ENCODE peak calls at places on chromosome 5, in five cellular contexts. L is activated effector memory CD4-positive, alpha-beta T cell treated with Interleukin-2 at 50 U/mL for 16 hours; X is stimulated activated CD8-positive, alpha-beta memory T cell treated with anti-CD3 and anti-CD28 coated beads, Interleukin-12 subunit alpha, Interleukin-12 subunit beta, amount 100 ng/mL, for 4 hours; Z is RKO; V is GM19239. R is an unnamed sample.

GRCh38 chr5:141677415-141677814 is 4.6 kb downstream of the ARAP3 start:
- DNase-seq in L (no peak), X (no peak), Z (no peak), V (no peak), R (no peak)

GRCh38 chr5:163504091-163504931 is 1.1 kb upstream of the MAT2B start:
- DNase-seq in L (peak), X (peak), Z (peak), V (no peak), R (peak)

GRCh38 chr5:53123702-53124101 is 14.1 kb upstream of the MOCS2 start:
- DNase-seq in L (no peak), X (no peak), Z (peak), V (no peak), R (no peak)

GRCh38 chr5:110899566-110900412 is 161.0 kb downstream of the SLC25A46 start:
- DNase-seq in L (no peak), X (no peak), Z (no peak), V (no peak), R (no peak)

GRCh38 chr5:145946112-145946861 is 9.9 kb downstream of the SH3RF2 start:
- DNase-seq in L (no peak), X (no peak), Z (peak), V (no peak), R (no peak)

GRCh38 chr5:135239461-135240282 is 159.4 kb downstream of the MACROH2A1 start:
- DNase-seq in L (no peak), X (no peak), Z (no peak), V (no peak), R (no peak)

GRCh38 chr5:81552844-81553569 is 159.1 kb upstream of the ACOT12 start:
- DNase-seq in L (no peak), X (no peak), Z (no peak), V (no peak), R (no peak)

GRCh38 chr5:30918171-30918570 is 275.3 kb upstream of the CDH6 start:
- DNase-seq in L (no peak), X (no peak), Z (no peak), V (no peak), R (no peak)

GRCh38 chr5:166505086-166505485 is 1786.4 kb upstream of the WWC1 start:
- DNase-seq in L (no peak), X (no peak), Z (no peak), V (no peak), R (peak)

GRCh38 chr5:14807471-14807870 is 64.1 kb downstream of the ANKH start:
- DNase-seq in L (no peak), X (no peak), Z (no peak), V (no peak), R (peak)

GRCh38 chr5:102799017-102799416 is 43.9 kb downstream of the PAM start:
- DNase-seq in L (no peak), X (no peak), Z (no peak), V (no peak), R (peak)

GRCh38 chr5:124371121-124371706 is 375.2 kb downstream of the ZNF608 start:
- DNase-seq in L (no peak), X (no peak), Z (no peak), V (no peak), R (no peak)

GRCh38 chr5:368162-369084 is 46.9 kb downstream of the AHRR start:
- DNase-seq in L (no peak), X (no peak), Z (no peak), V (peak), R (no peak)

GRCh38 chr5:125006011-125006685 is 259.7 kb upstream of the ZNF608 start:
- DNase-seq in L (no peak), X (no peak), Z (no peak), V (no peak), R (no peak)

GRCh38 chr5:81631124-81631523 is 119.8 kb downstream of the SSBP2 start:
- DNase-seq in L (no peak), X (no peak), Z (no peak), V (peak), R (no peak)

GRCh38 chr5:36683821-36684434 is 77.5 kb downstream of the SLC1A3 start:
- DNase-seq in L (no peak), X (no peak), Z (no peak), V (no peak), R (no peak)

GRCh38 chr5:140146523-140146842 is 20.7 kb downstream of the IGIP start:
- DNase-seq in L (no peak), X (no peak), Z (no peak), V (no peak), R (no peak)

GRCh38 chr5:169753795-169754194 is 116.7 kb downstream of the DOCK2 start:
- DNase-seq in L (no peak), X (no peak), Z (no peak), V (no peak), R (no peak)

GRCh38 chr5:177095088-177095669 is 8.5 kb downstream of the FGFR4 start:
- DNase-seq in L (no peak), X (no peak), Z (no peak), V (no peak), R (no peak)

GRCh38 chr5:77168187-77168883 is 42.1 kb upstream of the PDE8B start:
- DNase-seq in L (no peak), X (no peak), Z (no peak), V (no peak), R (peak)

GRCh38 chr5:83097582-83098265 is 20.4 kb downstream of the XRCC4 start:
- DNase-seq in L (no peak), X (no peak), Z (no peak), V (no peak), R (no peak)

GRCh38 chr5:90169078-90169477 is 240.5 kb downstream of the CETN3 start:
- DNase-seq in L (no peak), X (no peak), Z (no peak), V (no peak), R (no peak)

GRCh38 chr5:61951295-61951694 is 354.7 kb upstream of the KIF2A start:
- DNase-seq in L (no peak), X (no peak), Z (no peak), V (no peak), R (no peak)

GRCh38 chr5:157689942-157690689 is 18.8 kb downstream of the C5orf52 start:
- DNase-seq in L (peak), X (no peak), Z (no peak), V (no peak), R (no peak)